ENCODE peak calls at places on chromosomes 4 and X, in four cellular contexts. One of them, this sample, is unnamed.

GRCh38 chr4:153432971-153433752 is 33.0 kb upstream of the TMEM131L start:
- DNase-seq in HepG2: peak; percentile 79
- DNase-seq in H1: peak; percentile 62
- DNase-seq in K562: peak; percentile 80
- DNase-seq in this sample: peak; percentile 43

GRCh38 chr4:72112514-72113156 is 80.8 kb downstream of the NPFFR2 start:
- DNase-seq in HepG2: peak; percentile 32
- DNase-seq in H1: no peak
- DNase-seq in K562: peak; percentile 13
- DNase-seq in this sample: peak; percentile 55

GRCh38 chr4:5717449-5718158 is 6.6 kb downstream of the EVC start:
- DNase-seq in HepG2: peak; percentile 53
- DNase-seq in H1: no peak
- DNase-seq in K562: no peak
- DNase-seq in this sample: no peak

GRCh38 chrX:129754266-129755024 is 15.7 kb downstream of the XPNPEP2 start:
- DNase-seq in HepG2: no peak
- DNase-seq in H1: peak; percentile 81
- DNase-seq in K562: peak; percentile 49
- DNase-seq in this sample: no peak

GRCh38 chr4:147777456-147778091 is 45.7 kb downstream of the ARHGAP10 start:
- DNase-seq in HepG2: no peak
- DNase-seq in H1: no peak
- DNase-seq in K562: no peak
- DNase-seq in this sample: peak; percentile 58

GRCh38 chr4:8610858-8611610 is 18.5 kb downstream of the CPZ start:
- DNase-seq in HepG2: no peak
- DNase-seq in H1: no peak
- DNase-seq in K562: no peak
- DNase-seq in this sample: no peak

GRCh38 chr4:87985097-87985886 is 9.8 kb downstream of the SPP1 start:
- DNase-seq in HepG2: peak; percentile 70
- DNase-seq in H1: peak; percentile 74
- DNase-seq in K562: no peak
- DNase-seq in this sample: peak; percentile 44

GRCh38 chr4:2961411-2962098 is 1.7 kb downstream of the NOP14 start:
- DNase-seq in HepG2: peak; percentile 44
- DNase-seq in H1: no peak
- DNase-seq in K562: peak; percentile 43
- DNase-seq in this sample: no peak

GRCh38 chrX:114465689-114466088 is 118.2 kb upstream of the HTR2C start:
- DNase-seq in HepG2: no peak
- DNase-seq in H1: no peak
- DNase-seq in K562: no peak
- DNase-seq in this sample: no peak

GRCh38 chrX:119468186-119468929 is at the start of gene SLC25A5:
- DNase-seq in HepG2: peak; percentile 75
- DNase-seq in H1: peak; percentile 82
- DNase-seq in K562: peak; percentile 88
- DNase-seq in this sample: peak; percentile 60

GRCh38 chrX:102548231-102548630 is 31.7 kb upstream of the TMSB15A start:
- DNase-seq in HepG2: no peak
- DNase-seq in H1: no peak
- DNase-seq in K562: no peak
- DNase-seq in this sample: no peak

GRCh38 chr4:54213812-54214211 is 15.3 kb upstream of the PDGFRA start:
- DNase-seq in HepG2: no peak
- DNase-seq in H1: no peak
- DNase-seq in K562: no peak
- DNase-seq in this sample: no peak

GRCh38 chr4:10161840-10162239 is 45.2 kb upstream of the WDR1 start:
- DNase-seq in HepG2: no peak
- DNase-seq in H1: no peak
- DNase-seq in K562: no peak
- DNase-seq in this sample: no peak

GRCh38 chr4:53599632-53600031 is 8.3 kb upstream of the LNX1 start:
- DNase-seq in HepG2: no peak
- DNase-seq in H1: no peak
- DNase-seq in K562: no peak
- DNase-seq in this sample: no peak

GRCh38 chr4:112765317-112765989 is 128.5 kb downstream of the LARP7 start:
- DNase-seq in HepG2: peak; percentile 52
- DNase-seq in H1: no peak
- DNase-seq in K562: peak; percentile 37
- DNase-seq in this sample: no peak

GRCh38 chr4:1851160-1851559 is 4.8 kb downstream of the LETM1 start:
- DNase-seq in HepG2: no peak
- DNase-seq in H1: no peak
- DNase-seq in K562: no peak
- DNase-seq in this sample: no peak

GRCh38 chr4:17029432-17029831 is 131.0 kb upstream of the LDB2 start:
- DNase-seq in HepG2: no peak
- DNase-seq in H1: no peak
- DNase-seq in K562: no peak
- DNase-seq in this sample: no peak

GRCh38 chr4:17030543-17030942 is 132.1 kb upstream of the LDB2 start:
- DNase-seq in HepG2: no peak
- DNase-seq in H1: no peak
- DNase-seq in K562: no peak
- DNase-seq in this sample: peak; percentile 0

GRCh38 chr4:17029964-17030363 is 131.5 kb upstream of the LDB2 start:
- DNase-seq in HepG2: no peak
- DNase-seq in H1: no peak
- DNase-seq in K562: no peak
- DNase-seq in this sample: no peak

GRCh38 chr4:17024430-17024829 is 126.0 kb upstream of the LDB2 start:
- DNase-seq in HepG2: no peak
- DNase-seq in H1: no peak
- DNase-seq in K562: no peak
- DNase-seq in this sample: no peak

GRCh38 chr4:17027495-17027894 is 129.1 kb upstream of the LDB2 start:
- DNase-seq in HepG2: no peak
- DNase-seq in H1: no peak
- DNase-seq in K562: no peak
- DNase-seq in this sample: no peak
- TF ChIP-seq RNF2 in HepG2: no peak
- TF ChIP-seq RNF2 in H1: no peak
- TF ChIP-seq RNF2 in K562: no peak
- TF ChIP-seq RNF2 in this sample: no peak

GRCh38 chrX:55451990-55452824 is at the start of gene MAGEH1:
- DNase-seq in HepG2: peak; percentile 52
- DNase-seq in H1: peak; percentile 62
- DNase-seq in K562: peak; percentile 67
- DNase-seq in this sample: peak; percentile 67
- TF ChIP-seq RNF2 in HepG2: no peak
- TF ChIP-seq RNF2 in H1: no peak
- TF ChIP-seq RNF2 in K562: no peak
- TF ChIP-seq RNF2 in this sample: no peak

GRCh38 chrX:44462851-44463250 is 79.8 kb downstream of the FUNDC1 start:
- DNase-seq in HepG2: no peak
- DNase-seq in H1: no peak
- DNase-seq in K562: no peak
- DNase-seq in this sample: no peak
- TF ChIP-seq RNF2 in HepG2: no peak
- TF ChIP-seq RNF2 in H1: no peak
- TF ChIP-seq RNF2 in K562: no peak
- TF ChIP-seq RNF2 in this sample: no peak

DNA sequence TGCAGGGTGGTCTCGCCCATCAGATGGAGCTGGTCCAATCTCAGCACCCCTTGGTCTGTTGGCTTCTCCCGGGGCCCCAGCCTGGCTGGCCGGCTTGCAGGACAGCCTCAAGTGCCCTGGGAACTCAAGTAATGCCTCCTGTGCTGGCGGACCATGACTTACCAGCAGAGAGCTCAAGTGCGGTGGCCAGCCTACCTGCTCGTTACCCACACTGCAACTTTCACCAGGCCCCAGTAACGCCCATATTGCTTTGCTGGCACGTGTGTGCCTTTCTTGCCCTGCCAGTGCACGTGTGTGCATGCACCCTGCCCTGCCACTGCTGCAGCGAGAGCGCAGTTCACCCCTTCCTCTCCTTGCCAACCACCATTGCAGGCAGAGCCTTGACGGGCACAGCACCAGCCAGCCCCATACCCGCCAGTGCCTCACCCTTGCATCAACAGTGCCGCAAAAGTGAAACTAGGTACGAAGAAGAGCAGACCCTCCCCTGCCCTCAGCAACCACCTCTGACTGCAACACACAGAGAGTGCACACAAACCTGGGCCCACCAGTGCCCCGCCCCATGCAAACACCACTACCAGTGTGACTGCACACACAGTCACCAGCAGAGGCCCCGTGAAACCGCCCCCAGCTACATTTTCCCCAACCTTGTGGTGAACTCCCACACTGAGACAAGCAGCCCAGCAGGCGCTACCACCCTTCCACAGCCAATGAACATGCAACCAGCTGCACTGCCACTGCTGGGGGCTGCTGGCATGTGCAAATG is 88.9 kb upstream of the POU3F4 start:
- DNase-seq in HepG2: no peak
- DNase-seq in H1: no peak
- DNase-seq in K562: no peak
- DNase-seq in this sample: no peak
- TF ChIP-seq RNF2 in HepG2: no peak
- TF ChIP-seq RNF2 in H1: no peak
- TF ChIP-seq RNF2 in K562: no peak
- TF ChIP-seq RNF2 in this sample: no peak

GRCh38 chrX:109347618-109348017 is 134.3 kb downstream of the GUCY2F start:
- DNase-seq in HepG2: no peak
- DNase-seq in H1: no peak
- DNase-seq in K562: no peak
- DNase-seq in this sample: no peak

GRCh38 chrX:109352121-109352556 is 129.7 kb downstream of the GUCY2F start:
- DNase-seq in HepG2: no peak
- DNase-seq in H1: no peak
- DNase-seq in K562: no peak
- DNase-seq in this sample: no peak

GRCh38 chrX:109350621-109351020 is 131.3 kb downstream of the GUCY2F start:
- DNase-seq in HepG2: no peak
- DNase-seq in H1: no peak
- DNase-seq in K562: no peak
- DNase-seq in this sample: no peak

GRCh38 chrX:109345866-109346265 is 136.0 kb downstream of the GUCY2F start:
- DNase-seq in HepG2: no peak
- DNase-seq in H1: no peak
- DNase-seq in K562: no peak
- DNase-seq in this sample: no peak

DNA sequence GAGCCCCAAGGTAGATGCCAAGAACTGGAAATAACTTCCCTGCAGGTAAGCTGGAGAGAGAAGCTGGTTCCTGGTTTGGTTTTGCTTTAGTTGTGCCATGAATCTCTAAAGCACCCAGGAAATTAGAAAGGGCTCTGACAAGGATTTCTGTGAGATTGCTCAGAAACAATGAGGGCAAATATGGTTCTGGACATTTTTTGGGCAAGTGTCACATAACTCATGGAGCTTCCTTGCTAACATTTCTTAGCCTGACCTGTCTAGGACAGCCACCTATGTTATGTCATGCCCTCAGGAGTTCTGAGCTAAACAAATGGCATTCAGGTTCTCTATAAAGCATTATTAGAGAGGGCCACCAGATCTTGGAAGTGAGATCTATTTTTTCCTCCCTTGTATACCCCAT is 131.8 kb downstream of the GUCY2F start:
- DNase-seq in HepG2: no peak
- DNase-seq in H1: no peak
- DNase-seq in K562: no peak
- DNase-seq in this sample: no peak
- TF ChIP-seq RNF2 in HepG2: no peak
- TF ChIP-seq RNF2 in H1: no peak
- TF ChIP-seq RNF2 in K562: no peak
- TF ChIP-seq RNF2 in this sample: no peak

GRCh38 chrX:97563531-97564133 is 679.9 kb downstream of the RPA4 start:
- DNase-seq in HepG2: peak; percentile 9
- DNase-seq in H1: no peak
- DNase-seq in K562: no peak
- DNase-seq in this sample: no peak
- TF ChIP-seq RNF2 in HepG2: no peak
- TF ChIP-seq RNF2 in H1: no peak
- TF ChIP-seq RNF2 in K562: no peak
- TF ChIP-seq RNF2 in this sample: no peak

DNA sequence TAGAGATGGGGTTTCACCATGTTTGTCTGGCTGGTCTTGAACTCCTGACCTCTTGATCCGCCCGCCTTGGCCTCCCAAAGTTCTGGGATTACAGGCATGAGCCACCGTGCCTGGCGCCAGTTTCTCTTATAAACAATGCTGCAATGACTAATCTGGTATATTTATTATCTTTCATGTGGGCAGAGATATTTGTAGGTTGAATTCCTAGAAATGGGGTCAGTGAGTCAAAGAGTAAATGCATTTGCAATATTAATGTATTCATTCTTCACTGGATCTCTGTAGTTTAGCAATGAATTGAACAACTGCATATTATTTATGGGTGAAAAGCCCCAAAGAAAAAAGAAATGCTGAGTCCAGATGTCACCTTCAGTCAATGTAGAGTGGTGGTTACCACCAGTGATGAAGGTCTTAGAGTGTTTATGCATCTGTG is 22.8 kb upstream of the CD38 start:
- DNase-seq in HepG2: no peak
- DNase-seq in H1: no peak
- DNase-seq in K562: no peak
- DNase-seq in this sample: no peak
- TF ChIP-seq RNF2 in HepG2: no peak
- TF ChIP-seq RNF2 in H1: no peak
- TF ChIP-seq RNF2 in K562: no peak
- TF ChIP-seq RNF2 in this sample: no peak